ENCODE peak calls at places on chromosomes 3 and 15, in eight cellular contexts. N is heart right ventricle, K is mammary epithelial cell, R is fibroblast of lung, X is WERI-Rb-1, T is breast epithelium, O is AG04450, C is ovary. B is an unnamed sample. For H3K27me3, the result is how much of the 10 kb centered on the place peaks cover.

GRCh38 chr3:183766745-183767606 is 58.4 kb downstream of the MAP6D1 start:
- DNase-seq in N (peak), K (peak), R (peak), X (peak), T (peak), O (no peak), C (peak), B (peak)

GRCh38 chr3:72571638-72572114 is 276.6 kb downstream of the SHQ1 start:
- DNase-seq in N (no peak), K (no peak), R (no peak), X (no peak), T (no peak), O (no peak), C (no peak), B (no peak)

GRCh38 chr3:178295257-178295912 is 240.9 kb upstream of the KCNMB2 start:
- DNase-seq in N (no peak), K (no peak), R (peak), X (no peak), T (no peak), O (no peak), C (no peak), B (no peak)

GRCh38 chr15:90219421-90220141 is 14.2 kb downstream of the CIB1 start:
- DNase-seq in N (peak), K (no peak), R (no peak), X (peak), T (no peak), O (no peak), C (peak), B (peak)

GRCh38 chr3:183359036-183359435 is 69.4 kb downstream of the MCF2L2 start:
- DNase-seq in N (no peak), K (no peak), R (no peak), X (no peak), T (no peak), O (no peak), C (no peak), B (no peak)

GRCh38 chr15:72169921-72170611 is 27.5 kb downstream of the GRAMD2A start:
- DNase-seq in N (no peak), K (peak), R (no peak), X (no peak), T (peak), O (no peak), C (no peak), B (no peak)

GRCh38 chr15:74489518-74490338 is 28.8 kb upstream of the UBL7 start:
- DNase-seq in N (peak), K (peak), R (peak), X (peak), T (no peak), O (no peak), C (peak), B (peak)

GRCh38 chr3:188274249-188274915 is 120.4 kb downstream of the LPP start:
- DNase-seq in N (no peak), K (peak), R (peak), X (no peak), T (no peak), O (no peak), C (no peak), B (no peak)

GRCh38 chr3:126355777-126356372 is 1.3 kb downstream of the KLF15 start:
- DNase-seq in N (peak), K (no peak), R (peak), X (peak), T (peak), O (no peak), C (peak), B (peak)

GRCh38 chr3:170907519-170908234 is 760 bp downstream of the EIF5A2 start:
- DNase-seq in N (no peak), K (peak), R (peak), X (no peak), T (no peak), O (no peak), C (no peak), B (no peak)

GRCh38 chr3:105373383-105373782 is 6.7 kb downstream of the ALCAM start:
- DNase-seq in N (no peak), K (no peak), R (no peak), X (no peak), T (no peak), O (no peak), C (no peak), B (no peak)

GRCh38 chr3:98655666-98656065 is 62.3 kb upstream of the CPOX start:
- DNase-seq in N (no peak), K (peak), R (peak), X (no peak), T (no peak), O (no peak), C (no peak), B (no peak)

GRCh38 chr3:124498891-124499290 is 231.4 kb upstream of the UMPS start:
- DNase-seq in N (no peak), K (peak), R (peak), X (no peak), T (no peak), O (no peak), C (no peak), B (no peak)

GRCh38 chr3:181298421-181298820 is 308.9 kb upstream of the DNAJC19 start:
- DNase-seq in N (no peak), K (peak), R (peak), X (no peak), T (no peak), O (no peak), C (no peak), B (no peak)

GRCh38 chr3:69189487-69189886 is 67.1 kb upstream of the LMOD3 start:
- DNase-seq in N (no peak), K (no peak), R (peak), X (no peak), T (no peak), O (no peak), C (no peak), B (no peak)

GRCh38 chr15:96699871-96700401 is 369.4 kb downstream of the NR2F2 start:
- DNase-seq in N (no peak), K (no peak), R (no peak), X (no peak), T (no peak), O (no peak), C (no peak), B (peak)

DNA sequence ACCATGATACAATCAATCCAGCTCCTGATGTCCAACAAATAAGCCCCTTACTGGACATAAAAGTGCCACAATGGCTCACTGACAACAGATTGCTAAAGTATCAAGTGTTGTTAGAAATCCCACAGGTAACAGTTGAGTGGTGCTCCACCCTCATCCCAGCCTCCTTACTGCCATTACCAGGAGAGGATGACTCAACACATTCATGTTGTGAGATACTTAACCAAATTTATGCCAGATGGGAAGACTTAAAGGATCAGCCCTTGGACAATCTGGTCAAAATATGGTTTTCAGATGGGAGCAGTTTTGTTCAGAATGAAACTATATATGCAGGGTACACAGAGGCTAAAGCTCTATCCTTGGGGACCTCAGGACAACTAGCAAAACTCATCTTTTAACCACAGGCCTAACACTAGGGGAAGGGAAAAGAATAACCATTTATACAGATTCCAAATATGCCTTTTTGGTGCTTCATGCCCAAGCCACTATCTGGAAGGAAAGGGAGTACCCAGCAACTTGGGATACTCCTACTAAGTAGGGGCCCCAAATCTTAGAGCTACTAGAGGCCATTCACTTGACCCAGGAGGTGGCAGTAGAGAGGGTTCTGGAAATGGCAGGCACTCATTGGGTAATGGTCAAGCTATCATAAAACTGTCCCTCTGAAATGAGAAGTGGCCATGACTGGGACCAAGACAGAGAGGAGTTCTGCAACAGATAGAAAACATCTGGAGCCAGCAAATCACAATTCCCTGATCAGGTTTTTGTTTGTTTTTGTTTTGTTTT is 6.9 kb upstream of the ZNF662 start:
- DNase-seq in N (no peak), K (no peak), R (no peak), X (no peak), T (no peak), O (no peak), C (no peak), B (no peak)
- H3K27me3 ChIP-seq in N (under half), K (under half), R (under half), X (under half), T (under half), O (under half), C (under half), B (under half)

DNA sequence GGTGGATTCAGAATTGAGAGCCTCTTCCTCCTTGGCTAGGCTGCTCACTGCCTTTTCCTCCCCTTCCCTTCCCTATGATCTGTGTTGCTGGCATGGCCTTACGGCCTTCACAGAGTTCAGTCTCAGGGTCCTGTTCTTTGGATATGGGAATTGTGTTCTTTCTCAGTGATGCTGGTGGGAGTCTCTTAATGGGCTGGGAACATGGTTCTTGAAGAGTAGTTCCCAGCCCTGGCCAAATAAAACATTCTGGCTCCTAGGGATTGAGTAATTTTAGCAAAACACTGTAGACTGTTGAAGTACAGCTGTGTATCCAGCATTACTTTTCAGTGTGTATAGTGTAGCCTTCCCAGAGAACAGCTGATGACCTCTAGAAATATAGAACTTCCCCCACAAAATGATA is 22.6 kb upstream of the FILIP1L start:
- DNase-seq in N (no peak), K (no peak), R (no peak), X (no peak), T (no peak), O (no peak), C (no peak), B (no peak)
- H3K27me3 ChIP-seq in N (under half), K (under half), R (under half), X (under half), T (under half), O (under half), C (under half), B (under half)

GRCh38 chr15:93058128-93058527 is 30.9 kb downstream of the RGMA start:
- DNase-seq in N (no peak), K (no peak), R (no peak), X (no peak), T (no peak), O (no peak), C (no peak), B (no peak)

GRCh38 chr15:93060336-93061248 is 28.4 kb downstream of the RGMA start:
- DNase-seq in N (no peak), K (no peak), R (no peak), X (no peak), T (no peak), O (no peak), C (no peak), B (peak)

GRCh38 chr15:93058904-93059427 is 30.0 kb downstream of the RGMA start:
- DNase-seq in N (no peak), K (no peak), R (no peak), X (no peak), T (no peak), O (no peak), C (no peak), B (no peak)

GRCh38 chr15:93057618-93058017 is 31.4 kb downstream of the RGMA start:
- DNase-seq in N (no peak), K (no peak), R (no peak), X (no peak), T (no peak), O (no peak), C (no peak), B (no peak)

GRCh38 chr15:93059442-93059841 is 29.6 kb downstream of the RGMA start:
- DNase-seq in N (no peak), K (no peak), R (no peak), X (no peak), T (no peak), O (no peak), C (no peak), B (no peak)
- H3K27me3 ChIP-seq in N (under half), K (under half), R (under half), X (under half), T (under half), O (under half), C (under half), B (under half)

GRCh38 chr3:155161630-155162292 is 81.6 kb downstream of the MME start:
- DNase-seq in N (no peak), K (no peak), R (no peak), X (no peak), T (no peak), O (no peak), C (no peak), B (no peak)
- H3K27me3 ChIP-seq in N (under half), K (under half), R (under half), X (under half), T (under half), O (under half), C (under half), B (under half)

GRCh38 chr3:132016061-132017041 is 18.5 kb downstream of the CPNE4 start:
- DNase-seq in N (no peak), K (peak), R (peak), X (no peak), T (no peak), O (no peak), C (no peak), B (no peak)

GRCh38 chr3:132014105-132014504 is 20.7 kb downstream of the CPNE4 start:
- DNase-seq in N (no peak), K (no peak), R (no peak), X (no peak), T (no peak), O (no peak), C (no peak), B (no peak)

GRCh38 chr3:132017137-132017536 is 17.7 kb downstream of the CPNE4 start:
- DNase-seq in N (no peak), K (no peak), R (no peak), X (no peak), T (no peak), O (no peak), C (no peak), B (no peak)

GRCh38 chr3:132020058-132020457 is 14.8 kb downstream of the CPNE4 start:
- DNase-seq in N (no peak), K (no peak), R (no peak), X (no peak), T (no peak), O (no peak), C (no peak), B (peak)
- H3K27me3 ChIP-seq in N (under half), K (under half), R (under half), X (under half), T (under half), O (under half), C (under half), B (under half)

DNA sequence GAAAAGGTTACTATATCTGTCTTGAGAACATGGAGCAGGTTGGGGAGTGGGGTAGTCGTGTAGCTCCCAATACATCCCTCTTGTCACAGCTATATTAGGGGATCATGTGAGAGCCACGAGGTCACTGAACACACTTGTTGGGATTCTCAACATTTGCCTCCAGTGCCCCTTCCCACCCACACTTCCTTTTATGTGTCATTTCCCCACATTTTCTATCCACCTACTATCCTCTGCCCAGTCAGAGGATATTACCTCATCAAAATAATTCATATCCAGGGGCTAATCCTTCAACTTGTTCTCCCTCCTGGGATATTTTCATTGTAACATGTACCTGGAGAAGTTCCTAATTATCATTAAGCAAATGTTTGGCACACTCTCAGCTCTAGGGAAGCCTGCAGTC is 85.0 kb downstream of the CYP19A1 start:
- DNase-seq in N (no peak), K (no peak), R (no peak), X (no peak), T (no peak), O (no peak), C (no peak), B (no peak)
- H3K27me3 ChIP-seq in N (under half), K (under half), R (under half), X (under half), T (under half), O (under half), C (under half), B (under half)

GRCh38 chr15:66169625-66170024 is 83.9 kb downstream of the MEGF11 start:
- DNase-seq in N (no peak), K (no peak), R (no peak), X (no peak), T (no peak), O (no peak), C (no peak), B (no peak)

GRCh38 chr15:66169023-66169422 is 84.5 kb downstream of the MEGF11 start:
- DNase-seq in N (no peak), K (no peak), R (no peak), X (peak), T (no peak), O (no peak), C (no peak), B (no peak)

GRCh38 chr15:66170716-66171115 is 82.8 kb downstream of the MEGF11 start:
- DNase-seq in N (no peak), K (no peak), R (no peak), X (no peak), T (no peak), O (no peak), C (no peak), B (no peak)

GRCh38 chr15:66171891-66172290 is 81.7 kb downstream of the MEGF11 start:
- DNase-seq in N (no peak), K (no peak), R (no peak), X (peak), T (no peak), O (no peak), C (no peak), B (no peak)

DNA sequence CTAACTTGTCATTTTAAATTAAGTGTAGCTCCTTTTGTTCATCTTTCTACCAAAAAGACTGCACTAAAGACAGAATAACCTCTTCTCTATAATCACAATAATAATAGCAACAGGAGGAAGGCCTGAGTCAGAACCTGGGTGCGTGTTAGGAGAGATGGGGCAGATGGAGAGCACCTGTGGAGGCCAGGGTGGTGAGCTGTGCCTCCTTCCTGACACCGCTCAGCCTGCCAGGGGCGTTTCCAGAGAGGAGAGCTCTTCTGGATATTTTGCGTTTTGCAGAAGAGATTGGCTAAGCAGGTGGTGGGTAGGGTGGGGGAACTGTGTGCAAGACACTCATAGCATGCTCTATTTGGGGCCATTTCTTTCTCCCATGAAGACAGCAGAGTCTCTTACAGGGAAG is 83.5 kb downstream of the MEGF11 start:
- DNase-seq in N (no peak), K (no peak), R (no peak), X (no peak), T (no peak), O (no peak), C (no peak), B (no peak)
- H3K27me3 ChIP-seq in N (under half), K (under half), R (under half), X (under half), T (under half), O (under half), C (under half), B (under half)